ENCODE peak calls at places on chromosome 10, in four cellular contexts. J is GM12878, B is GM12891, A is GM12892. X is an unnamed sample.

GRCh38 chr10:61130366-61130765 is 186.4 kb upstream of the RHOBTB1 start:
- DNase-seq in J (no peak), B (no peak), A (no peak), X (no peak)

GRCh38 chr10:131676971-131677421 is 223.8 kb upstream of the PPP2R2D start:
- DNase-seq in J (no peak), B (no peak), A (no peak), X (no peak)

GRCh38 chr10:50326757-50327701 is 75.7 kb upstream of the ASAH2 start:
- DNase-seq in J (no peak), B (no peak), A (no peak), X (no peak)

GRCh38 chr10:51176976-51177690 is 102.8 kb downstream of the PRKG1 start:
- DNase-seq in J (no peak), B (no peak), A (no peak), X (no peak)

GRCh38 chr10:59463909-59464308 is 101.6 kb upstream of the FAM13C start:
- DNase-seq in J (no peak), B (no peak), A (no peak), X (no peak)

GRCh38 chr10:24718031-24718855 is 5.4 kb downstream of the ARHGAP21 start:
- DNase-seq in J (no peak), B (no peak), A (no peak), X (no peak)

GRCh38 chr10:28984431-28984830 is 304.4 kb upstream of the LYZL1 start:
- DNase-seq in J (no peak), B (no peak), A (no peak), X (no peak)

GRCh38 chr10:71522438-71523144 is 125.9 kb downstream of the CDH23 start:
- DNase-seq in J (no peak), B (no peak), A (no peak), X (no peak)

GRCh38 chr10:27525819-27526218 is 21.7 kb downstream of the RAB18 start:
- DNase-seq in J (no peak), B (no peak), A (no peak), X (no peak)

GRCh38 chr10:59138052-59138451 is 38.4 kb upstream of the PHYHIPL start:
- DNase-seq in J (no peak), B (no peak), A (no peak), X (no peak)

GRCh38 chr10:114754445-114755320 is 66.9 kb upstream of the FHIP2A start:
- DNase-seq in J (no peak), B (no peak), A (no peak), X (no peak)

GRCh38 chr10:12492016-12492415 is 142.7 kb downstream of the CAMK1D start:
- DNase-seq in J (no peak), B (no peak), A (no peak), X (no peak)

GRCh38 chr10:43702213-43702935 is 53.7 kb upstream of the ZNF32 start:
- DNase-seq in J (no peak), B (no peak), A (no peak), X (no peak)

GRCh38 chr10:56095506-56096225 is 265.4 kb downstream of the ZWINT start:
- DNase-seq in J (no peak), B (no peak), A (no peak), X (no peak)

GRCh38 chr10:114304017-114304565 is 65.0 kb downstream of the VWA2 start:
- DNase-seq in J (peak; percentile 67), B (peak; percentile 63), A (peak; percentile 55), X (peak; percentile 86)

GRCh38 chr10:35268323-35268722 is 68.0 kb upstream of the CCNY start:
- DNase-seq in J (no peak), B (no peak), A (no peak), X (no peak)

GRCh38 chr10:35268791-35269257 is 67.5 kb upstream of the CCNY start:
- DNase-seq in J (no peak), B (no peak), A (no peak), X (no peak)

GRCh38 chr10:35274511-35275060 is 61.7 kb upstream of the CCNY start:
- DNase-seq in J (no peak), B (no peak), A (no peak), X (no peak)

GRCh38 chr10:35271086-35271834 is 65.0 kb upstream of the CCNY start:
- DNase-seq in J (no peak), B (no peak), A (no peak), X (no peak)

DNA sequence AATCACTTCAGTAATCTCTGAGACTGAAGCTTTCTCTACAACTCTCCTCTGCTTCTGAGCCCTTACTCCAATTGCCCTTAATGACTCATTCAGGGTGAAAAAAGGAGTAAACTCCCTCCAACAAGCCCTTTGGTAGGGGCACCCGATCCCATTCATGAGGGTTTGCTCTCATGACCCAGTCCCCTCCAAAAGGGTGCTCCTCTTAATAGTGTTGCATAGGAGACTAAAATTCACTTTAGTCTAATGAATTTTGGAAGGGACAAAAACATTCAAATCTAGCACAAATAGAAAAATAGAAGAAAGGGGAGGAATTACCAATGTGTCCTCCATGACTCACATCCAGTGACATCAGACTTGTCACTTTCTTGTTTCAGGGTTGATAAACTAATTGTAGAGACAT is 66.2 kb upstream of the CCNY start:
- DNase-seq in J (no peak), B (no peak), A (no peak), X (no peak)
- TF ChIP-seq TAF1 in J (no peak), B (no peak), A (no peak), X (no peak)

DNA sequence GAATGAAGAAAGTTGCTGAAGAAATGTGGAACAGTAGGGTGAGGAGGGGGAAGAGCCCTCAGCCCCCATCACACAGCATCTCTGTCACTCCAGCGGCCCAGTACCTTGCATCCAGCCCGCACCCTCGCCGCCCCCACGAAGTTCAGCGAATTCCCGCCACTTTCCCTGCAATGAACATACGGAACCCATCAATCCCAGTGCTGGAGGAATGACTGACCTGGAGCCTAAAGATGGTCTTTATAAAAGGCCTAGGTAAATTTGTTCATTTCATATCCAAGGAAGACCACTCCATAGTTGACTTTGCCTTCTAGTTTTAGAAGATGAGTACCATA is 782 bp upstream of the KIF5B start:
- DNase-seq in J (no peak), B (no peak), A (no peak), X (peak; percentile 14)
- TF ChIP-seq TAF1 in J (no peak), B (no peak), A (no peak), X (no peak)

GRCh38 chr10:99560277-99561126 is 27.8 kb downstream of the NKX2-3 start:
- DNase-seq in J (no peak), B (no peak), A (no peak), X (peak; percentile 56)
- TF ChIP-seq TAF1 in J (no peak), B (no peak), A (no peak), X (no peak)

GRCh38 chr10:98636921-98637329 is 190.2 kb upstream of the HPS1 start:
- DNase-seq in J (no peak), B (no peak), A (no peak), X (no peak)
- TF ChIP-seq TAF1 in J (no peak), B (no peak), A (no peak), X (no peak)

X was measured in SK-N-SH.